ENCODE peak calls at places on chromosomes 6 and 20, in nine cellular contexts. One of them, this sample, is unnamed.

GRCh38 chr6:13268914-13269532 is 59.3 kb downstream of the TBC1D7 start:
- DNase-seq in NCI-H226: peak; percentile 75
- DNase-seq in KBM-7: no peak
- DNase-seq in OCI-LY7: no peak
- DNase-seq in HCEC 1CT: peak; percentile 79
- DNase-seq in foreskin fibroblast: peak; percentile 69
- DNase-seq in CD8-positive, alpha-beta memory T cell: no peak
- DNase-seq in activated gamma-delta T cell treated with anti-CD3 and anti-CD28 coated beads, Interleukin-2, amount 50 U/mL, for 16 hours: no peak
- DNase-seq in AG08396: peak; percentile 56
- DNase-seq in this sample: peak; percentile 44

GRCh38 chr6:15955484-15955883 is 173.4 kb upstream of the MYLIP start:
- DNase-seq in NCI-H226: no peak
- DNase-seq in KBM-7: no peak
- DNase-seq in OCI-LY7: no peak
- DNase-seq in HCEC 1CT: no peak
- DNase-seq in foreskin fibroblast: no peak
- DNase-seq in CD8-positive, alpha-beta memory T cell: no peak
- DNase-seq in activated gamma-delta T cell treated with anti-CD3 and anti-CD28 coated beads, Interleukin-2, amount 50 U/mL, for 16 hours: no peak
- DNase-seq in AG08396: no peak
- DNase-seq in this sample: no peak

GRCh38 chr6:139433647-139434419 is 59.4 kb upstream of the CITED2 start:
- DNase-seq in NCI-H226: no peak
- DNase-seq in KBM-7: peak; percentile 34
- DNase-seq in OCI-LY7: no peak
- DNase-seq in HCEC 1CT: peak; percentile 83
- DNase-seq in foreskin fibroblast: peak; percentile 72
- DNase-seq in CD8-positive, alpha-beta memory T cell: no peak
- DNase-seq in activated gamma-delta T cell treated with anti-CD3 and anti-CD28 coated beads, Interleukin-2, amount 50 U/mL, for 16 hours: no peak
- DNase-seq in AG08396: no peak
- DNase-seq in this sample: no peak

GRCh38 chr6:28383235-28384142 is 16.1 kb downstream of the ZSCAN12 start:
- DNase-seq in NCI-H226: peak; percentile 89
- DNase-seq in KBM-7: no peak
- DNase-seq in OCI-LY7: no peak
- DNase-seq in HCEC 1CT: no peak
- DNase-seq in foreskin fibroblast: peak; percentile 89
- DNase-seq in CD8-positive, alpha-beta memory T cell: peak; percentile 22
- DNase-seq in activated gamma-delta T cell treated with anti-CD3 and anti-CD28 coated beads, Interleukin-2, amount 50 U/mL, for 16 hours: peak; percentile 7
- DNase-seq in AG08396: peak; percentile 67
- DNase-seq in this sample: peak; percentile 89

GRCh38 chr6:129749749-129750120 is 39.8 kb upstream of the ARHGAP18 start:
- DNase-seq in NCI-H226: peak; percentile 84
- DNase-seq in KBM-7: peak; percentile 88
- DNase-seq in OCI-LY7: peak; percentile 53
- DNase-seq in HCEC 1CT: peak; percentile 94
- DNase-seq in foreskin fibroblast: peak; percentile 83
- DNase-seq in CD8-positive, alpha-beta memory T cell: peak; percentile 59
- DNase-seq in activated gamma-delta T cell treated with anti-CD3 and anti-CD28 coated beads, Interleukin-2, amount 50 U/mL, for 16 hours: no peak
- DNase-seq in AG08396: no peak
- DNase-seq in this sample: peak; percentile 8

GRCh38 chr6:126091507-126091906 is 105.2 kb downstream of the TRMT11 start:
- DNase-seq in NCI-H226: no peak
- DNase-seq in KBM-7: no peak
- DNase-seq in OCI-LY7: no peak
- DNase-seq in HCEC 1CT: no peak
- DNase-seq in foreskin fibroblast: no peak
- DNase-seq in CD8-positive, alpha-beta memory T cell: no peak
- DNase-seq in activated gamma-delta T cell treated with anti-CD3 and anti-CD28 coated beads, Interleukin-2, amount 50 U/mL, for 16 hours: no peak
- DNase-seq in AG08396: no peak
- DNase-seq in this sample: no peak

GRCh38 chr6:72826033-72826432 is 204.2 kb downstream of the KCNQ5 start:
- DNase-seq in NCI-H226: no peak
- DNase-seq in KBM-7: no peak
- DNase-seq in OCI-LY7: no peak
- DNase-seq in HCEC 1CT: peak; percentile 90
- DNase-seq in foreskin fibroblast: peak; percentile 74
- DNase-seq in CD8-positive, alpha-beta memory T cell: no peak
- DNase-seq in activated gamma-delta T cell treated with anti-CD3 and anti-CD28 coated beads, Interleukin-2, amount 50 U/mL, for 16 hours: no peak
- DNase-seq in AG08396: peak; percentile 12
- DNase-seq in this sample: no peak

GRCh38 chr6:89575562-89575960 is 63.0 kb downstream of the LYRM2 start:
- DNase-seq in NCI-H226: no peak
- DNase-seq in KBM-7: no peak
- DNase-seq in OCI-LY7: no peak
- DNase-seq in HCEC 1CT: no peak
- DNase-seq in foreskin fibroblast: no peak
- DNase-seq in CD8-positive, alpha-beta memory T cell: no peak
- DNase-seq in activated gamma-delta T cell treated with anti-CD3 and anti-CD28 coated beads, Interleukin-2, amount 50 U/mL, for 16 hours: no peak
- DNase-seq in AG08396: no peak
- DNase-seq in this sample: no peak

GRCh38 chr6:154243793-154244768 is 112.5 kb downstream of the IPCEF1 start:
- DNase-seq in NCI-H226: no peak
- DNase-seq in KBM-7: no peak
- DNase-seq in OCI-LY7: no peak
- DNase-seq in HCEC 1CT: no peak
- DNase-seq in foreskin fibroblast: peak; percentile 11
- DNase-seq in CD8-positive, alpha-beta memory T cell: no peak
- DNase-seq in activated gamma-delta T cell treated with anti-CD3 and anti-CD28 coated beads, Interleukin-2, amount 50 U/mL, for 16 hours: no peak
- DNase-seq in AG08396: no peak
- DNase-seq in this sample: no peak

GRCh38 chr20:57148266-57148665 is 118.2 kb downstream of the BMP7 start:
- DNase-seq in NCI-H226: no peak
- DNase-seq in KBM-7: no peak
- DNase-seq in OCI-LY7: no peak
- DNase-seq in HCEC 1CT: no peak
- DNase-seq in foreskin fibroblast: no peak
- DNase-seq in CD8-positive, alpha-beta memory T cell: no peak
- DNase-seq in activated gamma-delta T cell treated with anti-CD3 and anti-CD28 coated beads, Interleukin-2, amount 50 U/mL, for 16 hours: no peak
- DNase-seq in AG08396: no peak
- DNase-seq in this sample: no peak

GRCh38 chr6:20600831-20601230 is 66.6 kb downstream of the CDKAL1 start:
- DNase-seq in NCI-H226: no peak
- DNase-seq in KBM-7: no peak
- DNase-seq in OCI-LY7: no peak
- DNase-seq in HCEC 1CT: no peak
- DNase-seq in foreskin fibroblast: no peak
- DNase-seq in CD8-positive, alpha-beta memory T cell: no peak
- DNase-seq in activated gamma-delta T cell treated with anti-CD3 and anti-CD28 coated beads, Interleukin-2, amount 50 U/mL, for 16 hours: no peak
- DNase-seq in AG08396: no peak
- DNase-seq in this sample: no peak

GRCh38 chr20:17227669-17228623 is 1.1 kb downstream of the PCSK2 start:
- DNase-seq in NCI-H226: no peak
- DNase-seq in KBM-7: no peak
- DNase-seq in OCI-LY7: no peak
- DNase-seq in HCEC 1CT: no peak
- DNase-seq in foreskin fibroblast: peak; percentile 8
- DNase-seq in CD8-positive, alpha-beta memory T cell: no peak
- DNase-seq in activated gamma-delta T cell treated with anti-CD3 and anti-CD28 coated beads, Interleukin-2, amount 50 U/mL, for 16 hours: no peak
- DNase-seq in AG08396: peak; percentile 5
- DNase-seq in this sample: peak; percentile 6

GRCh38 chr6:170584954-170585498 is 589 bp upstream of the PDCD2 start:
- DNase-seq in NCI-H226: no peak
- DNase-seq in KBM-7: no peak
- DNase-seq in OCI-LY7: no peak
- DNase-seq in HCEC 1CT: no peak
- DNase-seq in foreskin fibroblast: no peak
- DNase-seq in CD8-positive, alpha-beta memory T cell: no peak
- DNase-seq in activated gamma-delta T cell treated with anti-CD3 and anti-CD28 coated beads, Interleukin-2, amount 50 U/mL, for 16 hours: no peak
- DNase-seq in AG08396: no peak
- DNase-seq in this sample: no peak

GRCh38 chr6:53492860-53493634 is 51.9 kb downstream of the GCLC start:
- DNase-seq in NCI-H226: peak; percentile 63
- DNase-seq in KBM-7: peak; percentile 72
- DNase-seq in OCI-LY7: peak; percentile 61
- DNase-seq in HCEC 1CT: peak; percentile 56
- DNase-seq in foreskin fibroblast: peak; percentile 68
- DNase-seq in CD8-positive, alpha-beta memory T cell: peak; percentile 41
- DNase-seq in activated gamma-delta T cell treated with anti-CD3 and anti-CD28 coated beads, Interleukin-2, amount 50 U/mL, for 16 hours: no peak
- DNase-seq in AG08396: peak; percentile 27
- DNase-seq in this sample: peak; percentile 33

GRCh38 chr6:82875573-82876185 is 190.0 kb downstream of the UBE3D start:
- DNase-seq in NCI-H226: peak; percentile 92
- DNase-seq in KBM-7: no peak
- DNase-seq in OCI-LY7: no peak
- DNase-seq in HCEC 1CT: peak; percentile 71
- DNase-seq in foreskin fibroblast: peak; percentile 77
- DNase-seq in CD8-positive, alpha-beta memory T cell: no peak
- DNase-seq in activated gamma-delta T cell treated with anti-CD3 and anti-CD28 coated beads, Interleukin-2, amount 50 U/mL, for 16 hours: no peak
- DNase-seq in AG08396: peak; percentile 34
- DNase-seq in this sample: no peak

GRCh38 chr6:149938571-149939462 is 3.0 kb upstream of the ULBP2 start:
- DNase-seq in NCI-H226: no peak
- DNase-seq in KBM-7: no peak
- DNase-seq in OCI-LY7: no peak
- DNase-seq in HCEC 1CT: peak; percentile 10
- DNase-seq in foreskin fibroblast: peak; percentile 50
- DNase-seq in CD8-positive, alpha-beta memory T cell: peak; percentile 59
- DNase-seq in activated gamma-delta T cell treated with anti-CD3 and anti-CD28 coated beads, Interleukin-2, amount 50 U/mL, for 16 hours: no peak
- DNase-seq in AG08396: no peak
- DNase-seq in this sample: no peak

GRCh38 chr6:35161776-35162607 is 20.9 kb upstream of the TCP11 start:
- DNase-seq in NCI-H226: no peak
- DNase-seq in KBM-7: no peak
- DNase-seq in OCI-LY7: no peak
- DNase-seq in HCEC 1CT: no peak
- DNase-seq in foreskin fibroblast: peak; percentile 51
- DNase-seq in CD8-positive, alpha-beta memory T cell: no peak
- DNase-seq in activated gamma-delta T cell treated with anti-CD3 and anti-CD28 coated beads, Interleukin-2, amount 50 U/mL, for 16 hours: no peak
- DNase-seq in AG08396: no peak
- DNase-seq in this sample: no peak

GRCh38 chr6:49269190-49269589 is 193.9 kb downstream of the MMUT start:
- DNase-seq in NCI-H226: no peak
- DNase-seq in KBM-7: no peak
- DNase-seq in OCI-LY7: no peak
- DNase-seq in HCEC 1CT: peak; percentile 62
- DNase-seq in foreskin fibroblast: peak; percentile 10
- DNase-seq in CD8-positive, alpha-beta memory T cell: no peak
- DNase-seq in activated gamma-delta T cell treated with anti-CD3 and anti-CD28 coated beads, Interleukin-2, amount 50 U/mL, for 16 hours: no peak
- DNase-seq in AG08396: peak; percentile 25
- DNase-seq in this sample: no peak

GRCh38 chr20:35146299-35146921 is 726 bp downstream of the EDEM2 start:
- DNase-seq in NCI-H226: no peak
- DNase-seq in KBM-7: peak; percentile 37
- DNase-seq in OCI-LY7: peak; percentile 14
- DNase-seq in HCEC 1CT: peak; percentile 25
- DNase-seq in foreskin fibroblast: peak; percentile 49
- DNase-seq in CD8-positive, alpha-beta memory T cell: no peak
- DNase-seq in activated gamma-delta T cell treated with anti-CD3 and anti-CD28 coated beads, Interleukin-2, amount 50 U/mL, for 16 hours: no peak
- DNase-seq in AG08396: peak; percentile 47
- DNase-seq in this sample: peak; percentile 8

GRCh38 chr20:13771853-13772453 is 12.8 kb downstream of the ESF1 start:
- DNase-seq in NCI-H226: no peak
- DNase-seq in KBM-7: peak; percentile 49
- DNase-seq in OCI-LY7: peak; percentile 56
- DNase-seq in HCEC 1CT: peak; percentile 55
- DNase-seq in foreskin fibroblast: no peak
- DNase-seq in CD8-positive, alpha-beta memory T cell: peak; percentile 16
- DNase-seq in activated gamma-delta T cell treated with anti-CD3 and anti-CD28 coated beads, Interleukin-2, amount 50 U/mL, for 16 hours: no peak
- DNase-seq in AG08396: peak; percentile 15
- DNase-seq in this sample: no peak

GRCh38 chr20:47713941-47714450 is 71.3 kb downstream of the SULF2 start:
- DNase-seq in NCI-H226: no peak
- DNase-seq in KBM-7: no peak
- DNase-seq in OCI-LY7: no peak
- DNase-seq in HCEC 1CT: no peak
- DNase-seq in foreskin fibroblast: peak; percentile 46
- DNase-seq in CD8-positive, alpha-beta memory T cell: no peak
- DNase-seq in activated gamma-delta T cell treated with anti-CD3 and anti-CD28 coated beads, Interleukin-2, amount 50 U/mL, for 16 hours: no peak
- DNase-seq in AG08396: no peak
- DNase-seq in this sample: no peak

GRCh38 chr6:32947552-32948465 is 5.1 kb downstream of the HLA-DMA start:
- DNase-seq in NCI-H226: peak; percentile 16
- DNase-seq in KBM-7: peak; percentile 67
- DNase-seq in OCI-LY7: peak; percentile 73
- DNase-seq in HCEC 1CT: no peak
- DNase-seq in foreskin fibroblast: peak; percentile 62
- DNase-seq in CD8-positive, alpha-beta memory T cell: peak; percentile 37
- DNase-seq in activated gamma-delta T cell treated with anti-CD3 and anti-CD28 coated beads, Interleukin-2, amount 50 U/mL, for 16 hours: no peak
- DNase-seq in AG08396: no peak
- DNase-seq in this sample: peak; percentile 76

GRCh38 chr20:19741914-19742313 is 16.1 kb upstream of the RIN2 start:
- DNase-seq in NCI-H226: no peak
- DNase-seq in KBM-7: no peak
- DNase-seq in OCI-LY7: no peak
- DNase-seq in HCEC 1CT: no peak
- DNase-seq in foreskin fibroblast: peak; percentile 53
- DNase-seq in CD8-positive, alpha-beta memory T cell: no peak
- DNase-seq in activated gamma-delta T cell treated with anti-CD3 and anti-CD28 coated beads, Interleukin-2, amount 50 U/mL, for 16 hours: no peak
- DNase-seq in AG08396: no peak
- DNase-seq in this sample: no peak

GRCh38 chr6:23245559-23245958 is 676.2 kb downstream of the HDGFL1 start:
- DNase-seq in NCI-H226: no peak
- DNase-seq in KBM-7: no peak
- DNase-seq in OCI-LY7: no peak
- DNase-seq in HCEC 1CT: no peak
- DNase-seq in foreskin fibroblast: peak; percentile 55
- DNase-seq in CD8-positive, alpha-beta memory T cell: no peak
- DNase-seq in activated gamma-delta T cell treated with anti-CD3 and anti-CD28 coated beads, Interleukin-2, amount 50 U/mL, for 16 hours: no peak
- DNase-seq in AG08396: no peak
- DNase-seq in this sample: no peak

GRCh38 chr6:40692311-40692710 is 105.1 kb upstream of the LRFN2 start:
- DNase-seq in NCI-H226: no peak
- DNase-seq in KBM-7: no peak
- DNase-seq in OCI-LY7: no peak
- DNase-seq in HCEC 1CT: no peak
- DNase-seq in foreskin fibroblast: no peak
- DNase-seq in CD8-positive, alpha-beta memory T cell: no peak
- DNase-seq in activated gamma-delta T cell treated with anti-CD3 and anti-CD28 coated beads, Interleukin-2, amount 50 U/mL, for 16 hours: no peak
- DNase-seq in AG08396: no peak
- DNase-seq in this sample: no peak

This sample was measured in body of pancreas.